ENCODE peak calls at places on chromosome 11, in four cellular contexts. N, O, S and R are unnamed samples.

GRCh38 chr11:62011881-62012280 is 44.4 kb upstream of the FTH1 start:
- DNase-seq in O (no peak), S (no peak), N (no peak), R (no peak)

GRCh38 chr11:114258696-114259095 is 37.5 kb upstream of the NNMT start:
- DNase-seq in S (no peak), N (no peak), O (no peak), R (no peak)

GRCh38 chr11:128451651-128452470 is 135.5 kb downstream of the ETS1 start:
- DNase-seq in N (no peak), O (peak), S (no peak), R (peak)

GRCh38 chr11:78214331-78215194 is 25.8 kb downstream of the USP35 start:
- DNase-seq in O (peak), S (no peak), N (no peak), R (no peak)

GRCh38 chr11:85438328-85438727 is 188.8 kb downstream of the DLG2 start:
- DNase-seq in S (no peak), N (no peak), O (no peak), R (no peak)

GRCh38 chr11:47950396-47950795 is 30.0 kb upstream of the PTPRJ start:
- DNase-seq in N (no peak), O (no peak), S (no peak), R (peak)

GRCh38 chr11:14819596-14819995 is 72.4 kb downstream of the CYP2R1 start:
- DNase-seq in N (no peak), S (no peak), O (no peak), R (no peak)

GRCh38 chr11:48081151-48082010 is 101.0 kb downstream of the PTPRJ start:
- DNase-seq in N (no peak), O (peak), S (no peak), R (peak)

GRCh38 chr11:57082125-57082524 is 93.4 kb downstream of the OR5AK2 start:
- DNase-seq in O (no peak), S (no peak), N (no peak), R (no peak)

GRCh38 chr11:134753805-134754130 is 341.7 kb upstream of the B3GAT1 start:
- DNase-seq in O (no peak), N (no peak), S (no peak), R (no peak)

GRCh38 chr11:119757378-119757777 is 28.4 kb upstream of the NECTIN1 start:
- DNase-seq in O (no peak), S (no peak), N (no peak), R (no peak)

GRCh38 chr11:58057481-58057880 is 26.7 kb downstream of the OR6Q1 start:
- DNase-seq in O (no peak), S (no peak), N (no peak), R (no peak)

GRCh38 chr11:12028303-12028702 is 19.9 kb upstream of the DKK3 start:
- DNase-seq in O (no peak), S (no peak), N (no peak), R (no peak)

GRCh38 chr11:2445107-2445947 is 519 bp downstream of the KCNQ1 start:
- DNase-seq in N (no peak), S (peak), O (no peak), R (no peak)

GRCh38 chr11:47977651-47978050 is 2.7 kb upstream of the PTPRJ start:
- DNase-seq in N (no peak), S (no peak), O (no peak), R (no peak)

GRCh38 chr11:96267490-96268010 is 75.4 kb downstream of the MAML2 start:
- DNase-seq in N (no peak), O (no peak), S (no peak), R (no peak)

GRCh38 chr11:203945-204586 is 3.1 kb downstream of the BET1L start:
- DNase-seq in N (no peak), S (no peak), O (no peak), R (no peak)

GRCh38 chr11:6855971-6856542 is 6.8 kb upstream of the OR10A2 start:
- DNase-seq in N (no peak), S (peak), O (no peak), R (peak)

GRCh38 chr11:35618497-35619029 is 303 bp downstream of the FJX1 start:
- DNase-seq in N (no peak), S (peak), O (peak), R (peak)